ENCODE peak calls at places on chromosomes 4 and X, in five cellular contexts. H is sigmoid colon, K is upper lobe of right lung, E is GM23338, Y is astrocyte of the spinal cord. W is an unnamed sample.

GRCh38 chr4:159075531-159075932 is 27.3 kb upstream of the RAPGEF2 start:
- DNase-seq in H (no peak), K (no peak), E (no peak), Y (peak), W (no peak)

GRCh38 chr4:122326908-122327307 is 51.9 kb upstream of the ADAD1 start:
- DNase-seq in H (no peak), K (no peak), E (no peak), Y (no peak), W (no peak)

GRCh38 chrX:74613350-74614192 is 853 bp downstream of the RLIM start:
- DNase-seq in H (no peak), K (no peak), E (peak), Y (peak), W (no peak)

GRCh38 chr4:2858451-2859217 is 15.0 kb downstream of the ADD1 start:
- DNase-seq in H (no peak), K (no peak), E (no peak), Y (no peak), W (no peak)

GRCh38 chrX:122504026-122504425 is 680.1 kb upstream of the GRIA3 start:
- DNase-seq in H (no peak), K (no peak), E (no peak), Y (peak), W (no peak)

GRCh38 chrX:148385471-148385870 is 114.9 kb upstream of the AFF2 start:
- DNase-seq in H (no peak), K (no peak), E (no peak), Y (no peak), W (no peak)

GRCh38 chr4:159540501-159540900 is 437.6 kb downstream of the RAPGEF2 start:
- DNase-seq in H (no peak), K (no peak), E (peak), Y (no peak), W (no peak)

GRCh38 chr4:5028480-5028879 is 9.2 kb upstream of the CYTL1 start:
- DNase-seq in H (no peak), K (no peak), E (no peak), Y (no peak), W (no peak)

GRCh38 chr4:23934915-23935314 is 45.1 kb upstream of the PPARGC1A start:
- DNase-seq in H (peak), K (peak), E (no peak), Y (peak), W (no peak)

GRCh38 chr4:139986621-139987510 is 167.1 kb downstream of the MAML3 start:
- DNase-seq in H (no peak), K (no peak), E (no peak), Y (peak), W (no peak)

GRCh38 chrX:11458175-11458574 is 165.0 kb downstream of the AMELX start:
- DNase-seq in H (no peak), K (no peak), E (no peak), Y (no peak), W (no peak)

GRCh38 chr4:58665649-58666048 is 1555.5 kb upstream of the IGFBP7 start:
- DNase-seq in H (no peak), K (no peak), E (no peak), Y (no peak), W (no peak)

GRCh38 chrX:65513610-65514009 is 21.0 kb downstream of the LAS1L start:
- DNase-seq in H (no peak), K (no peak), E (no peak), Y (no peak), W (no peak)

DNA sequence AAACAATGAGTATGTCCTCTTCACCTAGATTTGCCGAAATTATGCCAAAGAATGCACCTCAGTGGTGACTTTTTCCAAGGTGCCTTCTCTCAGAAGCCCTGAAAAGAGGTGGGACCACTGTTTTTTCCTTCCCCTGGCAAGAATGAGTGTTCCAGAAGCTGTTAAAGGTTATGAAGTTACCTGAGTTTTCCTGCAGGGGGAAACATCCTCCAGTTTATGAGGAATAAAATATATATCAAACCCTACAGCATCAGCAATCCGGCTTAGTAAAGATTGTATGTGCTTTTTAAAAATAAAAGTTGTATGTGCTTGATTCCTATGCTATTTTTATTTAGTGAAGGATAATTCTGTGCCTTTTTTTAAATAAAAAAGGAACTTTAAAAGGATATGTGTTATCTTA is 73.3 kb downstream of the RBM46 start:
- DNase-seq in H (no peak), K (no peak), E (peak), Y (no peak), W (no peak)
- TF ChIP-seq CTCF in H (peak), K (peak), E (peak), Y (peak), W (peak)

DNA sequence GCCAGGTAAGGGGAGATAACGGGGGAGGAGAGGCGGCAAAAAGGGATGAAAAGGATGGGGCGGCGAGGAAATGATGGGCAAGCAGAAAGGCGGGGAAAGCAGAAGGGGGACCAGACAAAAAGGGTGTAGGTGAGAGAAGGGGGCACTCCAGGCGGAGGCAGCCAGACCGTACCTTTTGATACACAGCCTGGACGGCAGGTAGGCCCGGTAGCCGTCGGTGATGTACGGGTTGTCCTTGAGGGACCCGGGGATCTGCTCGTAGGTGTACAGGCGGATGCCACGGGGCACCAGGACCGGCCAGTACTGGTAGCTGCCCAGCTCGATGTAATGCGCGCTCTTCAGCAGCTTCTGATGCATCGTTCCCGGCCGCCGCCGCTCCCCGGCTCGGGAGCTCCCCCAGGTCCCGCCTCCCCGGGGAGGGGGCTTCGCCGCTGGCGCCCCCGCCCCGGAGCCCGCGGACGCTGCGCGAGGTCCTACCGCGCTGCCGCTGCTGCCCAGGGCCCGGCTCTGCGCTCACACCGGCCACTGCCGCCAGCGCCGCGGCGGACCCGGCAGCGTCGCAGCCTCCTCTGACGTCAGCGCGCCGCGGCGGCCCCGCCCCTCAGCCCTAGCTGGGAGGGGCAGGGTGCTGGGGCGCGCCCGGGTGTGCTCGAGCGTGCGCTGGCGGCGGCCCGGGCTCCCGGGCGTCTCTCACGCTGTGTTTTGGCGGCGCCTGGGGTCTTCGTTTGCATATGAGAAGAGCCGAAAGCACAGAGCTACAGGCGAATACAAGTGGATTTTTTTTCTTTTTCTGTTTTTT is at the start of gene PAQR3:
- DNase-seq in H (peak), K (peak), E (peak), Y (peak), W (peak)
- TF ChIP-seq CTCF in H (no peak), K (no peak), E (no peak), Y (no peak), W (no peak)

DNA sequence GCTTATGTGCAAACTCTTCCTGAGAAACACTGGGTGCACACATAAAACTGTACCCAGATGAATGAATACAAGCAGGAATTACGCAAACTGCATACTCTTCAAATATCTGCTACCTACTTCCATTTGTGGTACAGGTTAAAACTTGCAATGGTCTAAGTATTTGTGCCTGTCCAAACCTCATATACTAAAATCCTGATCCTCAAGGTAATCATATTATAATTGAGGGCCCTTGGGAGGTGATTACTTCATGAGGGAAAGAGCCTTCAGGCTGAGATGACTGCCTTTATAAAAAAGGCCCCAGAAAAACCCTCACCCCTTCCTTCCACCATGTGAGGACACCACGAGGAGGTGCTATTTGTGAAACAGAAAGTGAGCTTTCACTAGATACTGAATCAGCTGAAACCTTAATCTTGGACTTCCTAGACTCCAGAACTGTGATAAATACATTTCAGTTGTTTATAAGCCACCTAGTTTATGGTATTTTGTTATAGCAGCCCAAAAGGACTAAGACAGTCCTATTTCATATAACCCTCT is 1977.2 kb downstream of the PCDH7 start:
- DNase-seq in H (no peak), K (no peak), E (no peak), Y (no peak), W (no peak)
- TF ChIP-seq CTCF in H (no peak), K (no peak), E (no peak), Y (no peak), W (no peak)

GRCh38 chr4:25128671-25129070 is 31.6 kb downstream of the SEPSECS start:
- DNase-seq in H (no peak), K (no peak), E (no peak), Y (no peak), W (no peak)

GRCh38 chr4:25118096-25118495 is 42.2 kb downstream of the SEPSECS start:
- DNase-seq in H (no peak), K (no peak), E (no peak), Y (no peak), W (no peak)

GRCh38 chr4:25117274-25117673 is 43.0 kb downstream of the SEPSECS start:
- DNase-seq in H (no peak), K (no peak), E (no peak), Y (no peak), W (no peak)

GRCh38 chr4:25123236-25123635 is 37.0 kb downstream of the SEPSECS start:
- DNase-seq in H (no peak), K (no peak), E (no peak), Y (no peak), W (no peak)
- TF ChIP-seq CTCF in H (no peak), K (no peak), E (no peak), Y (no peak), W (no peak)

DNA sequence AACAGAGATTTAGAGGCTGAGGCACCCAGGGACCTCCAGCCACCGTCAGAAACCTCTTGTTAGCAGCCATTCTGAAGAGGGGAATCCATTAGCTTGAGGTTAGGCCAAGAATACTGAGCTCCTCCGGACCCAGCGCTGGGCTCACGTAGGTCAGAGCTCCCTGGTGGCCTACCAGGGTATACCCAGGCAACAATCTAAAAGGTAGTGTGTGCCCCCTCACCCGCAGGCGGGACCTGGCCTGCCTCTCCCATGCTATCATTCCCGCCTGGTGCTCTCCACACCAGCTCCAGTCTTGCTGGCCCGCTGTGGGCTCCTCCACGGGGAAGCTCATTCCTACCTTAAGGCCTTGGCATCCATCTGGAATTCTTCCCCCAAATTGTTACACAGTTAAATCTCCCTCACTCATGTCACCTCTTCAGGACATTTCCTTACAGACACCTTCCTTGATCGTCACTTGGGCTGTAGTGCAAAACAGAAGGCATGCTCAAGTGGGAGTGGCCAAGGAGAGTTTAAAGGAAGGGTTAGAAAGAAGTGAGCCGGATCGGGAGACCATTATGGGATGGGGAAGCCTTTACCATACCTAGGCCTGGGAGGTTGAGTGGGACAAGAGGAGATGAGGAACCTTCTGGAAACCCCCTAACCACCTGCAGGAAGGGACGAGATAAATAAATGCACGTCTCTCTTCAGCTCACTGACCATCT is 102.5 kb downstream of the UCHL1 start:
- DNase-seq in H (no peak), K (peak), E (peak), Y (no peak), W (no peak)
- TF ChIP-seq CTCF in H (no peak), K (peak), E (peak), Y (no peak), W (peak)

DNA sequence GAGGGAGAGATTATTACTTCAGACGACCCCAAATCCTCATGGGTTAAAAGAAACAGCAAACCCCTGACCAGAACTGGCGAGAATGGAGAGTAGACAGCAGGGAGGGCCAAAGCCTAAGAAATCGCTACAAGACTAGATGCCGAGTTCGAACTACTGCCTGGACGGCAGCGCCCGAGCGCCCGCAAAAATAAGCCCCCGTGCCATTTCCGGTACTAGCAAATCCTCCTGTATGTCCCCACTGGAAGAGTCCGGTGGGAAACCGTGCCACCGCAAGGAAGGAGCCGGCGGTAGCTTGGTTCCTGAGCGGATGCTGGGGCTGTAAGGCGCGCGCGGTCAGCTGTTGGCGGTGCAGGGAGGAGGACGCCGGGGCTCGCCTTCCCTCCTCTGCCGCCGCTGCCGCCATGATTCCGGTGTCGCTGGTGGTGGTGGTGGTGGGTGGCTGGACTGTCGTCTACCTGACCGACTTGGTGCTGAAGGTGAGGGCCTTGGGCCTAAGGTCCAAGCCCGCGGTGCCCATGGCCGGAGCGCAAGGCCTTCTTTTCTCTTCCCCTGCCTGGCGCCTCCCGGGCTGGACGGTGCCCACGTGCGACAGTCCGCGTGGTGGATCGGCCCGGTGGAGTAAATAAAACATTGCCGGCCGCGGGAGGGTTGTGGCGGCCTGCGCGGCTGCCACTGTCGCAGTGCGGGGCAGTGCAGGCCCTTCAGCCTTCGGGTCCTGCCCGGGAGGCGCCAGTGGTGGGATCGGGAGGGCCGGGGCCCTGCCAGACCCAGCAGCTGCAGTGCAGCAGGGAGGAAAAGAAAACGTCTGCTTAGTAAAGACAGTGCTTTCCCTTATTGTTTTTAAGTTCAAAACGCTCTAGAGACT is at the start of gene MBTPS2:
- DNase-seq in H (peak), K (peak), E (peak), Y (peak), W (no peak)
- TF ChIP-seq CTCF in H (no peak), K (peak), E (no peak), Y (peak), W (peak)

DNA sequence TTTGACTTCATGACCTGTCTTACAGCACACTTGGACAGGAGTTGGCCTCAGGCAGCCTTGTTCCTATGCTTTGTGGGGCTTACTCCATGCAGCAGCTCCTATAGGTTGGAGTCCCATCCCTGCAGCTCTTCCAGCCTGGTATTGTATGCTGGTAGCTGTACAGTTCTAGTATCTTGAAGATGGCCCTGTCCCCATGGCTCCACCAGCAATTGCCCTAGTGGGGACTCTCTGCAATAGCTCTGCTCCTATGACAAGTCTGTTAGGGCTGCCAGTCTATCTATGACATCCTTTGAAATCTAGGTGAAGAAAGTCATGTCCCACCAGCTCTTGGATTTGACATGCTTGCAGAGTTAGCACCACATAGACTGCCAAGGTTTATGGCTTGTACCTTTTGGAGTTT is 252.6 kb downstream of the ANTXR2 start:
- DNase-seq in H (no peak), K (no peak), E (no peak), Y (no peak), W (no peak)
- TF ChIP-seq CTCF in H (no peak), K (no peak), E (peak), Y (no peak), W (no peak)

GRCh38 chrX:123809854-123810375 is 49.9 kb upstream of the XIAP start:
- DNase-seq in H (no peak), K (no peak), E (no peak), Y (no peak), W (no peak)
- TF ChIP-seq CTCF in H (no peak), K (no peak), E (no peak), Y (no peak), W (no peak)

GRCh38 chr4:180059216-180059881 is 2183.9 kb upstream of the TENM3 start:
- DNase-seq in H (no peak), K (peak), E (peak), Y (peak), W (no peak)
- TF ChIP-seq CTCF in H (no peak), K (no peak), E (no peak), Y (no peak), W (no peak)